ENCODE peak calls at places on chromosomes 6 and 20, in four cellular contexts. K, F, Q and H are unnamed samples.

GRCh38 chr6:78700997-78701396 is 166.4 kb upstream of the IRAK1BP1 start:
- DNase-seq in K (no peak), Q (no peak), F (no peak), H (no peak)

GRCh38 chr6:90003941-90004340 is 109.7 kb downstream of the GJA10 start:
- DNase-seq in F (no peak), K (no peak), Q (no peak), H (no peak)

GRCh38 chr6:167232355-167232754 is 58.8 kb upstream of the UNC93A start:
- DNase-seq in F (no peak), K (no peak), Q (no peak), H (no peak)

GRCh38 chr6:137799950-137800568 is 67.0 kb upstream of the TNFAIP3 start:
- DNase-seq in Q (no peak), F (peak; percentile 73), K (peak; percentile 47), H (peak; percentile 72)

GRCh38 chr6:168242655-168243225 is 76.8 kb downstream of the DACT2 start:
- DNase-seq in K (no peak), Q (no peak), F (no peak), H (no peak)

GRCh38 chr6:10720229-10720959 is 2.5 kb upstream of the TMEM14C start:
- DNase-seq in Q (peak; percentile 68), F (peak; percentile 62), K (no peak), H (peak; percentile 19)

GRCh38 chr6:145139451-145139850 is 595.9 kb downstream of the EPM2A start:
- DNase-seq in F (no peak), Q (no peak), K (no peak), H (no peak)

GRCh38 chr20:11569163-11569562 is 348.5 kb upstream of the BTBD3 start:
- DNase-seq in Q (no peak), F (no peak), K (no peak), H (no peak)

GRCh38 chr6:158160932-158161539 is 7.0 kb downstream of the SERAC1 start:
- DNase-seq in F (no peak), K (peak; percentile 36), Q (no peak), H (no peak)

GRCh38 chr6:105985098-105985815 is 100.9 kb upstream of the PRDM1 start:
- DNase-seq in Q (no peak), K (no peak), F (no peak), H (no peak)

GRCh38 chr6:130697661-130698535 is 129.3 kb upstream of the SMLR1 start:
- DNase-seq in K (peak; percentile 53), F (peak; percentile 29), Q (no peak), H (peak; percentile 34)

GRCh38 chr6:95846652-95847051 is 169.1 kb upstream of the FUT9 start:
- DNase-seq in F (no peak), K (no peak), Q (no peak), H (no peak)

GRCh38 chr6:92559002-92559401 is 860.4 kb downstream of the EPHA7 start:
- DNase-seq in Q (no peak), K (no peak), F (no peak), H (no peak)

GRCh38 chr6:146905313-146905712 is 298.9 kb upstream of the STXBP5 start:
- DNase-seq in F (no peak), Q (no peak), K (peak; percentile 85), H (no peak)

GRCh38 chr6:159973951-159974350 is 5.1 kb downstream of the IGF2R start:
- DNase-seq in K (peak; percentile 79), F (no peak), Q (no peak), H (no peak)

GRCh38 chr6:34901930-34902329 is 12.9 kb downstream of the ANKS1A start:
- DNase-seq in F (no peak), Q (no peak), K (peak; percentile 48), H (no peak)

GRCh38 chr6:41531591-41532582 is 14.3 kb upstream of the FOXP4 start:
- DNase-seq in K (peak; percentile 53), F (peak; percentile 61), Q (no peak), H (peak; percentile 70)

GRCh38 chr20:44973053-44973452 is 6.7 kb downstream of the STK4 start:
- DNase-seq in F (no peak), Q (no peak), K (peak; percentile 86), H (no peak)

GRCh38 chr6:106383573-106383972 is 23.1 kb downstream of the CRYBG1 start:
- DNase-seq in K (no peak), Q (no peak), F (no peak), H (no peak)

GRCh38 chr6:42148058-42148457 is 5.6 kb upstream of the C6orf132 start:
- DNase-seq in F (no peak), K (no peak), Q (no peak), H (no peak)